ENCODE peak calls at places on chromosome 16, in six cellular contexts. S is A549, L is NB4, R is K562, J is GM12878, V is HepG2. N is an unnamed sample.

GRCh38 chr16:57384248-57385070 is 12.2 kb downstream of the CX3CL1 start:
- DNase-seq in J (no peak), L (peak), S (no peak), R (no peak), V (no peak), N (no peak)

GRCh38 chr16:69490707-69491324 is 66.4 kb downstream of the CYB5B start:
- DNase-seq in V (no peak), L (no peak), R (no peak), J (no peak), S (no peak), N (no peak)

GRCh38 chr16:69073181-69073669 is 32.2 kb upstream of the HAS3 start:
- DNase-seq in R (no peak), J (no peak), S (peak), L (no peak), V (peak), N (peak)

GRCh38 chr16:70589998-70590471 is 56.3 kb upstream of the IL34 start:
- DNase-seq in J (no peak), L (no peak), R (no peak), S (peak), V (no peak), N (peak)

GRCh38 chr16:22054847-22055590 is 37.3 kb upstream of the VWA3A start:
- DNase-seq in J (no peak), V (no peak), L (no peak), R (no peak), S (no peak), N (no peak)

GRCh38 chr16:86827521-86827920 is 249.2 kb downstream of the FOXL1 start:
- DNase-seq in V (no peak), R (no peak), L (no peak), J (no peak), S (no peak), N (peak)

GRCh38 chr16:4410335-4411075 is 5.9 kb downstream of the CORO7 start:
- DNase-seq in S (no peak), V (no peak), J (no peak), L (no peak), R (no peak), N (peak)

GRCh38 chr16:87241135-87241771 is 75.9 kb downstream of the C16orf95 start:
- DNase-seq in R (no peak), J (no peak), S (no peak), V (peak), L (no peak), N (no peak)

GRCh38 chr16:87203060-87203656 is 114.0 kb downstream of the C16orf95 start:
- DNase-seq in S (peak), L (peak), J (no peak), V (peak), R (peak), N (peak)

GRCh38 chr16:4225075-4225474 is 16.8 kb downstream of the SRL start:
- DNase-seq in V (no peak), R (no peak), L (no peak), J (no peak), S (no peak), N (no peak)

GRCh38 chr16:53922067-53922804 is 218.3 kb downstream of the FTO start:
- DNase-seq in J (no peak), R (no peak), V (no peak), S (no peak), L (no peak), N (no peak)

GRCh38 chr16:11677959-11678881 is 10.0 kb downstream of the SNN start:
- DNase-seq in R (no peak), V (no peak), S (no peak), L (no peak), J (peak), N (no peak)

GRCh38 chr16:55021595-55022475 is 91.2 kb downstream of the IRX5 start:
- DNase-seq in J (no peak), V (peak), L (peak), R (peak), S (peak), N (no peak)

GRCh38 chr16:89290887-89291286 is 73.4 kb downstream of the ZNF778 start:
- DNase-seq in V (no peak), J (no peak), R (no peak), L (no peak), S (no peak), N (no peak)

GRCh38 chr16:28981517-28981916 is 3.3 kb upstream of the LAT start:
- DNase-seq in V (peak), R (peak), L (peak), J (no peak), S (peak), N (no peak)

GRCh38 chr16:67236551-67237395 is 9.8 kb downstream of the TMEM208 start:
- DNase-seq in L (peak), S (peak), J (no peak), R (peak), V (peak), N (peak)

GRCh38 chr16:85921026-85921425 is 22.1 kb downstream of the IRF8 start:
- DNase-seq in J (no peak), S (no peak), R (no peak), L (no peak), V (no peak), N (no peak)

GRCh38 chr16:16025214-16025968 is 76.0 kb downstream of the ABCC1 start:
- DNase-seq in R (peak), V (no peak), L (no peak), S (peak), J (no peak), N (peak)

GRCh38 chr16:88512728-88513674 is 57.2 kb upstream of the ZC3H18 start:
- DNase-seq in V (no peak), S (no peak), J (no peak), R (no peak), L (no peak), N (no peak)

GRCh38 chr16:72878301-72879269 is 169.3 kb downstream of the ZFHX3 start:
- DNase-seq in S (no peak), L (no peak), J (no peak), R (no peak), V (peak), N (no peak)

GRCh38 chr16:2960183-2961010 is 3.7 kb upstream of the KREMEN2 start:
- DNase-seq in R (no peak), L (no peak), V (no peak), S (no peak), J (no peak), N (no peak)

GRCh38 chr16:26005336-26005735 is 313.6 kb downstream of the HS3ST4 start:
- DNase-seq in L (no peak), V (no peak), S (no peak), J (no peak), R (no peak), N (no peak)

GRCh38 chr16:86669937-86670772 is 91.8 kb downstream of the FOXL1 start:
- DNase-seq in R (no peak), S (no peak), L (no peak), V (no peak), J (no peak), N (no peak)

GRCh38 chr16:79509221-79509631 is 91.3 kb downstream of the MAF start:
- DNase-seq in V (no peak), L (no peak), R (no peak), S (no peak), J (no peak), N (no peak)

GRCh38 chr16:54817432-54817831 is 113.2 kb upstream of the IRX5 start:
- DNase-seq in L (peak), R (peak), J (no peak), V (peak), S (peak), N (no peak)

GRCh38 chr16:67170168-67170947 is at the start of gene NOL3:
- DNase-seq in V (peak), R (peak), J (peak), L (peak), S (peak), N (peak)

GRCh38 chr16:29198231-29198630 is 208.3 kb downstream of the NPIPB11 start:
- DNase-seq in S (no peak), R (no peak), J (no peak), V (no peak), L (no peak), N (no peak)

GRCh38 chr16:89374393-89374948 is 115.9 kb downstream of the ANKRD11 start:
- DNase-seq in S (peak), J (no peak), L (no peak), R (no peak), V (no peak), N (no peak)

GRCh38 chr16:52399116-52399515 is 147.8 kb downstream of the TOX3 start:
- DNase-seq in J (no peak), V (no peak), R (no peak), L (no peak), S (no peak), N (no peak)
- TF ChIP-seq MYC in J (no peak), V (no peak), R (no peak), L (no peak), S (no peak), N (no peak)

GRCh38 chr16:58723109-58723508 is 11.0 kb downstream of the GOT2 start:
- DNase-seq in S (no peak), V (no peak), J (no peak), L (no peak), R (no peak), N (no peak)
- TF ChIP-seq MAX in S (no peak), V (no peak), J (no peak), L (no peak), R (no peak), N (no peak)

GRCh38 chr16:81544691-81545365 is 100.2 kb downstream of the CMIP start:
- DNase-seq in J (no peak), R (no peak), S (no peak), V (no peak), L (peak), N (no peak)
- TF ChIP-seq MYC in J (no peak), R (no peak), S (no peak), V (no peak), L (peak), N (no peak)

GRCh38 chr16:84689126-84689525 is 10.7 kb upstream of the USP10 start:
- DNase-seq in S (no peak), V (no peak), J (no peak), L (no peak), R (no peak), N (peak)
- TF ChIP-seq MAX in S (no peak), V (no peak), J (no peak), L (no peak), R (no peak), N (peak)

DNA sequence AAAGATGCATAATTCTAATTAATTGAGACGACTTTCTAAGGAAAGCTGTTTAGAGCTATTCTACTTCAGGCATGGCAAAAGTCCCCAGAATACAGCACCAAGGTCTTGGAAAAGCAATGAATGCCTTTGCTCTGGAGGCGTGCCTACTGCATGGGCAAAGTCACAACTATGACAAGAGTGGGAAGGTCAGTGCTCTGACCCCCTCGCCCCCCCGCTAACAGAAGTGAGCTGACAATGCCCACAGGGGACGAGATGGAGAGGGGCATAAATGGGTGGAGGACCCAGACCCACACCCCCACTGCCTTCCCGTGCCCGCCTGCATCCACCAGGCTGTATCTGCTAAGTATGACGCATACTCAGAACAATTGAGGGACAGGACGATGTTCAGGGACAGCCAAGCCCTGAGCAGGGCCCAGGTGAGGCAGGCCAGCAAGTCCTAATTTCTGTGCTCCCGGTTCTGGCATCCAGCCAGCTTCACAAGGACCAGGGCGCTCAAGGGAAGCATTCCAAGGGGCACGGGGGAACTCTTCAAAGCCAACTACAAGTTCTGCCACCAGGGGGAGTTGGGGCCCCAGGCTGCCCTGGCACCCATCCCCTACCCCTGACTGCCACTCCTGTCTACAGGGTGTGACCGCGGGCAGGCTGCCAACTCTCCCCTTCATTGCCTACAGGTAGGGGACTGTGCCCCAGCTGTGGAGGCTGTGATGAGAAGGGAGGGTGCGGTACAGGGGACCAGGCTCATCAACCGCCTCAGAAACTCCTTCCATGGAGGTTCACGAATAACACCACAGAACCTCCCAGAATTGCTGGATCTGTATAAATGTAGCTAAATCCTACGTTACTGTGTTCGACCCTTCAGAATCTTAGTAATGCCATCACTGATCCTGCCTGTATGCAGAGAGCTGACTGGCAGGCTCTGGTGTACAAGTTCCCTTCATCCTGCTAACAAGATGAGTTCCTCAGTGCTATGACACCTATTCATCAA is 20.8 kb downstream of the NPRL3 start:
- DNase-seq in S (peak), R (peak), L (peak), V (peak), J (no peak), N (peak)
- TF ChIP-seq MYC in S (no peak), R (no peak), L (no peak), V (no peak), J (no peak), N (no peak)

N was measured in endothelial cell of umbilical vein.